ENCODE peak calls at places on chromosome 7, in five cellular contexts. R is stimulated activated CD4-positive, alpha-beta T cell treated with anti-CD3 and anti-CD28 coated beads, Interleukin-1b, Interleukin-23, amount 100 ng/mL, for 1 hour; C is stomach; X is SIG-M5; Z is aorta. N is an unnamed sample.

GRCh38 chr7:51078653-51079052 is 238.0 kb downstream of the COBL start:
- DNase-seq in R (no peak), C (no peak), X (no peak), Z (no peak), N (no peak)

GRCh38 chr7:24227068-24227467 is 56.9 kb upstream of the NPY start:
- DNase-seq in R (no peak), C (no peak), X (no peak), Z (no peak), N (no peak)

GRCh38 chr7:68143345-68143744 is 1146.7 kb downstream of the TYW1 start:
- DNase-seq in R (no peak), C (no peak), X (no peak), Z (no peak), N (no peak)

GRCh38 chr7:148944935-148945934 is 61.1 kb upstream of the EZH2 start:
- DNase-seq in R (no peak), C (no peak), X (no peak), Z (no peak), N (no peak)

GRCh38 chr7:50308301-50309129 is 4.0 kb downstream of the IKZF1 start:
- DNase-seq in R (no peak), C (no peak), X (no peak), Z (no peak), N (no peak)

GRCh38 chr7:45255187-45255586 is 97.6 kb downstream of the RAMP3 start:
- DNase-seq in R (no peak), C (no peak), X (no peak), Z (no peak), N (no peak)

GRCh38 chr7:43248961-43249807 is 136.7 kb downstream of the HECW1 start:
- DNase-seq in R (no peak), C (peak; percentile 50), X (no peak), Z (no peak), N (no peak)

GRCh38 chr7:144656960-144657359 is 178.9 kb downstream of the TPK1 start:
- DNase-seq in R (no peak), C (no peak), X (no peak), Z (no peak), N (no peak)

GRCh38 chr7:29146082-29146706 is at the start of gene CPVL:
- DNase-seq in R (no peak), C (peak; percentile 28), X (no peak), Z (peak; percentile 80), N (no peak)

GRCh38 chr7:112147752-112148435 is 58.3 kb downstream of the DOCK4 start:
- DNase-seq in R (no peak), C (no peak), X (no peak), Z (no peak), N (no peak)

GRCh38 chr7:140196361-140197217 is 19.8 kb upstream of the KDM7A start:
- DNase-seq in R (no peak), C (no peak), X (no peak), Z (peak; percentile 75), N (no peak)

GRCh38 chr7:144786522-144786921 is 49.3 kb downstream of the TPK1 start:
- DNase-seq in R (no peak), C (no peak), X (no peak), Z (no peak), N (no peak)

GRCh38 chr7:6056616-6057015 is 25.4 kb downstream of the ANKRD61 start:
- DNase-seq in R (no peak), C (no peak), X (no peak), Z (no peak), N (no peak)

GRCh38 chr7:114941692-114942091 is 19.8 kb downstream of the MDFIC start:
- DNase-seq in R (no peak), C (no peak), X (no peak), Z (no peak), N (no peak)

GRCh38 chr7:7256731-7257274 is 74.5 kb downstream of the C1GALT1 start:
- DNase-seq in R (no peak), C (no peak), X (no peak), Z (no peak), N (no peak)

GRCh38 chr7:88669913-88670312 is 89.6 kb upstream of the ZNF804B start:
- DNase-seq in R (no peak), C (no peak), X (no peak), Z (no peak), N (no peak)

GRCh38 chr7:73978681-73979563 is 49.1 kb upstream of the ELN start:
- DNase-seq in R (no peak), C (peak; percentile 77), X (no peak), Z (peak; percentile 79), N (no peak)

GRCh38 chr7:71272509-71273214 is 140.7 kb downstream of the GALNT17 start:
- DNase-seq in R (no peak), C (no peak), X (no peak), Z (no peak), N (no peak)

GRCh38 chr7:141700848-141701371 is 1.1 kb downstream of the DENND11 start:
- DNase-seq in R (no peak), C (no peak), X (no peak), Z (no peak), N (no peak)

GRCh38 chr7:137445998-137446397 is 102.5 kb upstream of the PTN start:
- DNase-seq in R (no peak), C (no peak), X (no peak), Z (no peak), N (no peak)

GRCh38 chr7:100402241-100402640 is 26.3 kb downstream of the ZCWPW1 start:
- DNase-seq in R (no peak), C (no peak), X (no peak), Z (no peak), N (no peak)

N was measured in cortex of kidney.